ENCODE peak calls at places on chromosomes 13 and 19, in eight cellular contexts. Q is T47D; Z is lower lobe of right lung; V is AG04449; C is C1 segment of cervical spinal cord; U is stimulated activated CD4-positive, alpha-beta T cell treated with anti-CD3 and anti-CD28 coated beads, Interleukin-4, amount 100 ng/mL, for 1 hour; E is omental fat pad; X is stimulated activated CD8-positive, alpha-beta memory T cell treated with anti-CD3 and anti-CD28 coated beads, Interleukin-12 subunit alpha, Interleukin-12 subunit beta, amount 100 ng/mL, for 4 hours. T is an unnamed sample.

GRCh38 chr13:35512271-35512920 is 35.9 kb upstream of the MAB21L1 start:
- DNase-seq in Z (no peak), V (peak; percentile 52), C (no peak), Q (no peak), E (no peak), X (no peak), U (no peak), T (peak; percentile 35)

GRCh38 chr19:3407556-3408516 is 41.5 kb downstream of the NFIC start:
- DNase-seq in Z (no peak), X (no peak), E (no peak), V (no peak), U (no peak), C (no peak), Q (no peak), T (no peak)

GRCh38 chr13:28819046-28819747 is 942 bp upstream of the MTUS2 start:
- DNase-seq in Q (no peak), E (no peak), C (no peak), U (no peak), Z (no peak), V (no peak), X (no peak), T (no peak)

GRCh38 chr19:48480476-48481190 is 11.5 kb downstream of the CYTH2 start:
- DNase-seq in V (no peak), E (no peak), X (no peak), Z (no peak), Q (no peak), C (no peak), U (peak; percentile 59), T (no peak)

GRCh38 chr13:33207616-33207964 is 78.0 kb downstream of the STARD13 start:
- DNase-seq in X (no peak), Q (peak; percentile 66), E (no peak), Z (no peak), C (no peak), U (no peak), V (no peak), T (no peak)

GRCh38 chr19:34416021-34416545 is 11.9 kb downstream of the PDCD2L start:
- DNase-seq in E (no peak), C (no peak), V (no peak), X (no peak), U (no peak), Q (no peak), Z (no peak), T (no peak)

GRCh38 chr13:107799001-107799400 is 416.3 kb downstream of the LIG4 start:
- DNase-seq in X (no peak), U (no peak), Q (no peak), C (no peak), V (no peak), E (no peak), Z (no peak), T (no peak)

GRCh38 chr13:33722216-33722900 is 95.6 kb upstream of the RFC3 start:
- DNase-seq in X (no peak), E (no peak), Q (no peak), U (no peak), C (no peak), V (no peak), Z (no peak), T (no peak)

GRCh38 chr19:49861127-49861526 is 6.2 kb downstream of the PNKP start:
- DNase-seq in Q (peak; percentile 47), V (no peak), E (no peak), Z (peak; percentile 49), X (no peak), U (no peak), C (no peak), T (no peak)

GRCh38 chr13:74325106-74325505 is 190.9 kb upstream of the KLF12 start:
- DNase-seq in Z (no peak), E (no peak), Q (peak; percentile 35), C (no peak), X (no peak), U (no peak), V (peak; percentile 51), T (peak; percentile 1)

GRCh38 chr13:54841682-54842081 is 1813.1 kb downstream of the OLFM4 start:
- DNase-seq in C (no peak), E (no peak), V (no peak), Z (no peak), Q (no peak), U (no peak), X (no peak), T (no peak)

GRCh38 chr13:29563941-29564340 is 31.5 kb downstream of the SLC7A1 start:
- DNase-seq in E (no peak), Z (no peak), Q (no peak), C (no peak), V (no peak), X (no peak), U (no peak), T (no peak)

GRCh38 chr13:98978280-98978679 is 416 bp upstream of the DOCK9 start:
- DNase-seq in Q (no peak), E (no peak), V (peak; percentile 59), X (no peak), U (no peak), Z (no peak), C (no peak), T (peak; percentile 62)

GRCh38 chr19:39438270-39438934 is 2.7 kb upstream of the RPS16 start:
- DNase-seq in E (no peak), Q (no peak), V (no peak), U (no peak), X (no peak), Z (no peak), C (no peak), T (peak; percentile 53)

GRCh38 chr13:32391101-32391620 is 36.8 kb downstream of the N4BP2L1 start:
- DNase-seq in U (no peak), X (no peak), C (no peak), Z (no peak), Q (peak; percentile 12), V (no peak), E (no peak), T (no peak)

GRCh38 chr19:10189631-10190425 is 4.9 kb downstream of the DNMT1 start:
- DNase-seq in E (no peak), X (no peak), Q (no peak), C (no peak), V (no peak), U (no peak), Z (no peak), T (no peak)

GRCh38 chr13:44230736-44231135 is 142.9 kb upstream of the SERP2 start:
- DNase-seq in U (no peak), Q (no peak), Z (no peak), C (no peak), E (no peak), X (no peak), V (no peak), T (no peak)

GRCh38 chr19:1363599-1363998 is 20.1 kb upstream of the NDUFS7 start:
- DNase-seq in Z (no peak), Q (no peak), C (no peak), E (no peak), X (no peak), U (no peak), V (no peak), T (no peak)

GRCh38 chr19:46065486-46065885 is 24.7 kb upstream of the IGFL4 start:
- DNase-seq in C (no peak), E (no peak), Z (no peak), V (no peak), U (no peak), Q (peak; percentile 55), X (no peak), T (no peak)

GRCh38 chr13:114124921-114125320 is 7.5 kb downstream of the RASA3 start:
- DNase-seq in X (peak; percentile 61), E (no peak), Q (no peak), Z (no peak), V (no peak), C (no peak), U (peak; percentile 64), T (peak; percentile 81)

GRCh38 chr19:2507109-2507508 is 31.2 kb downstream of the GADD45B start:
- DNase-seq in E (no peak), V (no peak), X (no peak), Q (peak; percentile 95), Z (no peak), U (no peak), C (no peak), T (no peak)

GRCh38 chr19:11587973-11588631 is 9.2 kb upstream of the ZNF627 start:
- DNase-seq in X (no peak), C (no peak), V (no peak), E (no peak), Q (peak; percentile 12), Z (no peak), U (no peak), T (no peak)

GRCh38 chr19:35272122-35272715 is 3.5 kb downstream of the USF2 start:
- DNase-seq in E (no peak), V (no peak), Z (no peak), X (no peak), Q (no peak), C (no peak), U (no peak), T (no peak)

GRCh38 chr19:19385900-19386339 is 19.6 kb upstream of the GATAD2A start:
- DNase-seq in X (no peak), C (no peak), Z (peak; percentile 76), Q (no peak), E (no peak), U (peak; percentile 53), V (no peak), T (peak; percentile 73)

T was measured in RKO.